ENCODE peak calls at places on chromosome 9, in four cellular contexts. X is A549, B is esophagus squamous epithelium, L is pancreas. Y is an unnamed sample.

GRCh38 chr9:89943309-89943708 is 338.5 kb downstream of the GADD45G start:
- DNase-seq in X (no peak), B (no peak), L (no peak), Y (no peak)

GRCh38 chr9:18474778-18475177 is 825 bp downstream of the ADAMTSL1 start:
- DNase-seq in X (no peak), B (no peak), L (no peak), Y (no peak)

GRCh38 chr9:136093995-136094881 is 851 bp downstream of the NACC2 start:
- DNase-seq in X (peak; percentile 81), B (no peak), L (peak; percentile 77), Y (peak; percentile 74)

GRCh38 chr9:132143359-132143758 is 18.5 kb upstream of the NTNG2 start:
- DNase-seq in X (no peak), B (no peak), L (no peak), Y (no peak)

GRCh38 chr9:130707225-130707976 is 13.8 kb downstream of the EXOSC2 start:
- DNase-seq in X (peak; percentile 68), B (no peak), L (peak; percentile 47), Y (peak; percentile 77)

GRCh38 chr9:114745879-114746550 is 59.8 kb downstream of the TNFSF15 start:
- DNase-seq in X (no peak), B (no peak), L (no peak), Y (no peak)

GRCh38 chr9:124870723-124871122 is 8.8 kb downstream of the ARPC5L start:
- DNase-seq in X (no peak), B (no peak), L (no peak), Y (no peak)

GRCh38 chr9:70635790-70636189 is 221.3 kb upstream of the KLF9 start:
- DNase-seq in X (no peak), B (no peak), L (no peak), Y (no peak)

GRCh38 chr9:123712399-123712798 is 217.5 kb downstream of the DENND1A start:
- DNase-seq in X (no peak), B (no peak), L (no peak), Y (no peak)

GRCh38 chr9:95666096-95666784 is 149.5 kb upstream of the PTCH1 start:
- DNase-seq in X (no peak), B (no peak), L (no peak), Y (no peak)

GRCh38 chr9:97109194-97109811 is 70.4 kb upstream of the CTSV start:
- DNase-seq in X (peak; percentile 52), B (no peak), L (peak; percentile 31), Y (no peak)

GRCh38 chr9:70746760-70747159 is 332.3 kb upstream of the KLF9 start:
- DNase-seq in X (no peak), B (no peak), L (no peak), Y (no peak)

GRCh38 chr9:103977163-103977562 is 116.9 kb upstream of the SMC2 start:
- DNase-seq in X (no peak), B (no peak), L (no peak), Y (no peak)

GRCh38 chr9:35733109-35733541 is 659 bp downstream of the CREB3 start:
- DNase-seq in X (peak; percentile 78), B (no peak), L (no peak), Y (no peak)

GRCh38 chr9:136136127-136136445 is 17.4 kb upstream of the TMEM250 start:
- DNase-seq in X (no peak), B (no peak), L (no peak), Y (no peak)

GRCh38 chr9:114538241-114538640 is 33.0 kb upstream of the WHRN start:
- DNase-seq in X (peak; percentile 70), B (no peak), L (no peak), Y (peak; percentile 3)

GRCh38 chr9:83070257-83070656 is 7.3 kb upstream of the RASEF start:
- DNase-seq in X (no peak), B (no peak), L (no peak), Y (no peak)

GRCh38 chr9:115775669-115776068 is 377.9 kb upstream of the PAPPA start:
- DNase-seq in X (no peak), B (no peak), L (no peak), Y (no peak)

GRCh38 chr9:111572945-111573604 is 26.4 kb downstream of the PTGR1 start:
- DNase-seq in X (no peak), B (no peak), L (no peak), Y (no peak)

GRCh38 chr9:109241931-109242330 is 74.9 kb upstream of the FRRS1L start:
- DNase-seq in X (no peak), B (no peak), L (no peak), Y (no peak)

GRCh38 chr9:130590305-130590704 is 10.9 kb downstream of the FUBP3 start:
- DNase-seq in X (no peak), B (no peak), L (no peak), Y (no peak)

GRCh38 chr9:81535542-81536241 is 153.7 kb downstream of the TLE1 start:
- DNase-seq in X (peak; percentile 99), B (no peak), L (no peak), Y (no peak)

GRCh38 chr9:115814081-115814480 is 339.5 kb upstream of the PAPPA start:
- DNase-seq in X (no peak), B (no peak), L (no peak), Y (no peak)

GRCh38 chr9:77464591-77465125 is 183.5 kb downstream of the GNA14 start:
- DNase-seq in X (no peak), B (no peak), L (no peak), Y (no peak)

GRCh38 chr9:35661756-35662350 is 3.1 kb downstream of the ARHGEF39 start:
- DNase-seq in X (no peak), B (no peak), L (no peak), Y (peak; percentile 45)

GRCh38 chr9:95409650-95410426 is 92.3 kb upstream of the FANCC start:
- DNase-seq in X (peak; percentile 21), B (no peak), L (no peak), Y (no peak)

GRCh38 chr9:72473474-72474241 is 47.8 kb upstream of the TMC1 start:
- DNase-seq in X (peak; percentile 36), B (no peak), L (no peak), Y (no peak)

GRCh38 chr9:86573886-86574285 is 219.7 kb upstream of the TUT7 start:
- DNase-seq in X (no peak), B (no peak), L (no peak), Y (no peak)

GRCh38 chr9:108053555-108054061 is 564.0 kb upstream of the KLF4 start:
- DNase-seq in X (no peak), B (no peak), L (peak; percentile 27), Y (no peak)

GRCh38 chr9:121213136-121213806 is 11.6 kb upstream of the RAB14 start:
- DNase-seq in X (peak; percentile 88), B (peak; percentile 10), L (peak; percentile 85), Y (peak; percentile 43)

GRCh38 chr9:129203556-129203909 is 25.5 kb upstream of the IER5L start:
- DNase-seq in X (no peak), B (no peak), L (no peak), Y (no peak)

GRCh38 chr9:129200255-129200654 is 22.2 kb upstream of the IER5L start:
- DNase-seq in X (no peak), B (no peak), L (no peak), Y (no peak)

GRCh38 chr9:129204840-129205239 is 26.8 kb upstream of the IER5L start:
- DNase-seq in X (no peak), B (no peak), L (no peak), Y (no peak)

GRCh38 chr9:129201289-129201688 is 23.2 kb upstream of the IER5L start:
- DNase-seq in X (no peak), B (no peak), L (no peak), Y (no peak)

GRCh38 chr9:129202613-129203555 is 24.8 kb upstream of the IER5L start:
- DNase-seq in X (peak; percentile 83), B (peak; percentile 45), L (peak; percentile 80), Y (peak; percentile 94)
- H3K4me3 ChIP-seq in X (peak overlapping the region; percentile 56), B (peak overlapping the region; percentile 70), L (peak overlapping the region; percentile 71), Y (peak overlapping the region; percentile 95)

DNA sequence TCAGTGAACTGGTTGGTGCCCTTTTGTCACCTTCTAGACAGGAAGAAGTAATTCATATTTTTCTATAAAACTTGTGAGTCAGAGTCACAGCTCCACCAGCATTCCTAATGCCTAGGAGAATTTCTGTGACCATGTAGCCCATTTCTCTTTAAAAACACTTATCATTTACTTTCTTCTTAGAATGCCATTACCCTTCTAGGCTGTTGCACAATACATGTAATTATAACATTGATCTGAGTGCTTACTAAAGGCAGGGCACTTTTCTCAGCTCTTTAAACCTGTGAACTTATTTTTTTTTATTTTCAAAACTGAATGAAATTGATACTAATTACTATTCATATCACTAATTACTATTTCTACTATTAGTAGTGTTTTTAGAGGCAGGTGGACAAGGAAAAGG is 373.7 kb downstream of the TLE4 start:
- DNase-seq in X (no peak), B (no peak), L (no peak), Y (no peak)
- H3K4me1 ChIP-seq in X (no peaks in the 10 kb centered on the region), B (peaks cover 16% of the 10 kb centered on the region), L (no peaks in the 10 kb centered on the region), Y (no peaks in the 10 kb centered on the region)

GRCh38 chr9:112997236-112997941 is 14.6 kb downstream of the ZNF883 start:
- DNase-seq in X (no peak), B (no peak), L (no peak), Y (no peak)
- H3K9me3 ChIP-seq in X (peaks cover 79% of the 10 kb centered on the region), B (peaks cover 90% of the 10 kb centered on the region), L (no peaks in the 10 kb centered on the region), Y (peaks cover 15% of the 10 kb centered on the region)

GRCh38 chr9:98808879-98809278 is 1.4 kb downstream of the GALNT12 start:
- DNase-seq in X (no peak), B (no peak), L (no peak), Y (no peak)
- H3K4me3 ChIP-seq in X (no peak overlapping the region), B (peak overlapping the region; percentile 59), L (peak overlapping the region; percentile 62), Y (no peak overlapping the region)

DNA sequence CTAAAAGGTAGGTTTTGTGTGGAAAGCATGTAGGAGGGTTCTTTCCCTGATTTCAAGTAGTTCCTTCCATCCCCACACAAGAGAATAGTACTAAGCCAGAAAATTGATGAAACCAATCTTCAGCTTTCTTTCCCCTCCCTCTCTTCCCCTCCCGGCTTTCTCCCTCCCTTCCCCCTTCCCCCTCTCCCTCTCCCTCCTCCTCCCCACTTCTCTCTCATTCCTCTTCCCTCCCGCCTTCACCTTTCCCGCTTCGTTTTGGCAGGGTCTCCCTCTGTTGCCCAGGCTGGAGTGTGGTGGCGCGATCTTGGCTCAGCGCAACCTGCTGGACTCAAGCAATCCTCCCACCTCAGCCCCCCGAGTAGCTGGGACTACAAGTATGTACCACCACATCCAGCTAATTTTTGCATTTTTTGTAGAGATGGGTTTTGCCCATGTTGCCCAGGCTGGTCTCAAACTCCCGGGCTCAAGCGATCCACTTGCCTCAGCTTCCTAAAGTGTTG is 85.8 kb downstream of the ZCCHC7 start:
- DNase-seq in X (no peak), B (no peak), L (no peak), Y (no peak)
- H3K4me1 ChIP-seq in X (no peaks in the 10 kb centered on the region), B (no peaks in the 10 kb centered on the region), L (no peaks in the 10 kb centered on the region), Y (no peaks in the 10 kb centered on the region)

GRCh38 chr9:4805519-4805918 is 12.8 kb downstream of the RCL1 start:
- DNase-seq in X (no peak), B (no peak), L (no peak), Y (no peak)
- H3K9me3 ChIP-seq in X (peaks cover 7% of the 10 kb centered on the region), B (peaks cover 10% of the 10 kb centered on the region), L (no peaks in the 10 kb centered on the region), Y (no peaks in the 10 kb centered on the region)

DNA sequence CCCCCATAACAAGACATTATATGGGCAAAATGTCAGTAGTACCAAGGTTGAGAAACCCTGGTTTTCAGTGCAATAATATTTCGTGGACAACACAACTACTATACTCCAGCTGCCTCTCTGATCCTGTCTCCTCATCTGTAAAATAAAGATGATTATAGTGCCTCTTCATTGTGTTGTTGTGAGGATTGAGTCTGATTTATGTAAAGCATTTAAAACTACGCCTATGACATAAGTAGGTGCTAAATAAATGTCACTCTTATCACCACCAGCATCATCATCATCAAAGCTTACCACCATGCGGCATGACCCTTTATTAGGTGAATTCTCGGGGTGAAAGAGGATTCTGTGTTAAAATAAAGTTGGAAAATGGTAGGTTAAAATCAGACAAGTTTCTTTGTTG is 67.8 kb upstream of the IFNE start:
- DNase-seq in X (no peak), B (no peak), L (no peak), Y (no peak)
- H3K4me3 ChIP-seq in X (peak overlapping the region; percentile 79), B (no peak overlapping the region), L (no peak overlapping the region), Y (no peak overlapping the region)